ENCODE peak calls at places on chromosomes 2 and 18, in eight cellular contexts. One of them, this sample, is unnamed.
A peak's percentile ranks its signal among the peaks of the same experiment; 100 is the strongest.

GRCh38 chr2:70190086-70190412 is 770 bp downstream of the C2orf42 start:
- DNase-seq in right atrium auricular region: peak; percentile 61
- DNase-seq in CD8-positive, alpha-beta T cell: no peak
- DNase-seq in endothelial cell of umbilical vein: no peak
- DNase-seq in ascending aorta: no peak
- DNase-seq in thyroid gland: no peak
- DNase-seq in GM23338: peak; percentile 45
- DNase-seq in H9: no peak
- DNase-seq in this sample: no peak

GRCh38 chr2:9434484-9434883 is 11.0 kb downstream of the CPSF3 start:
- DNase-seq in CD8-positive, alpha-beta T cell: no peak
- DNase-seq in H9: no peak
- DNase-seq in endothelial cell of umbilical vein: no peak
- DNase-seq in GM23338: no peak
- DNase-seq in right atrium auricular region: no peak
- DNase-seq in thyroid gland: no peak
- DNase-seq in ascending aorta: no peak
- DNase-seq in this sample: no peak

GRCh38 chr18:70553961-70554325 is 265.1 kb downstream of the SOCS6 start:
- DNase-seq in ascending aorta: no peak
- DNase-seq in right atrium auricular region: no peak
- DNase-seq in GM23338: no peak
- DNase-seq in endothelial cell of umbilical vein: no peak
- DNase-seq in thyroid gland: no peak
- DNase-seq in CD8-positive, alpha-beta T cell: no peak
- DNase-seq in H9: no peak
- DNase-seq in this sample: no peak

GRCh38 chr2:26758790-26759321 is 5.2 kb upstream of the SLC35F6 start:
- DNase-seq in thyroid gland: no peak
- DNase-seq in endothelial cell of umbilical vein: no peak
- DNase-seq in H9: no peak
- DNase-seq in GM23338: no peak
- DNase-seq in ascending aorta: no peak
- DNase-seq in CD8-positive, alpha-beta T cell: no peak
- DNase-seq in right atrium auricular region: no peak
- DNase-seq in this sample: no peak

GRCh38 chr2:233217892-233218377 is 33.5 kb upstream of the ATG16L1 start:
- DNase-seq in thyroid gland: no peak
- DNase-seq in H9: no peak
- DNase-seq in ascending aorta: no peak
- DNase-seq in GM23338: no peak
- DNase-seq in endothelial cell of umbilical vein: no peak
- DNase-seq in CD8-positive, alpha-beta T cell: no peak
- DNase-seq in right atrium auricular region: no peak
- DNase-seq in this sample: no peak

GRCh38 chr2:23926289-23926749 is 604 bp downstream of the ATAD2B start:
- DNase-seq in endothelial cell of umbilical vein: no peak
- DNase-seq in ascending aorta: no peak
- DNase-seq in H9: peak; percentile 46
- DNase-seq in right atrium auricular region: no peak
- DNase-seq in GM23338: peak; percentile 65
- DNase-seq in thyroid gland: peak; percentile 48
- DNase-seq in CD8-positive, alpha-beta T cell: no peak
- DNase-seq in this sample: no peak

GRCh38 chr2:54103454-54104314 is 11.7 kb upstream of the ACYP2 start:
- DNase-seq in endothelial cell of umbilical vein: peak; percentile 91
- DNase-seq in CD8-positive, alpha-beta T cell: no peak
- DNase-seq in thyroid gland: peak; percentile 69
- DNase-seq in H9: peak; percentile 80
- DNase-seq in GM23338: peak; percentile 78
- DNase-seq in ascending aorta: no peak
- DNase-seq in right atrium auricular region: no peak
- DNase-seq in this sample: peak; percentile 56

GRCh38 chr18:9068346-9068745 is 34.2 kb upstream of the NDUFV2 start:
- DNase-seq in right atrium auricular region: no peak
- DNase-seq in ascending aorta: no peak
- DNase-seq in endothelial cell of umbilical vein: no peak
- DNase-seq in CD8-positive, alpha-beta T cell: no peak
- DNase-seq in GM23338: no peak
- DNase-seq in H9: no peak
- DNase-seq in thyroid gland: no peak
- DNase-seq in this sample: no peak

GRCh38 chr2:152098033-152098797 is 629 bp downstream of the CACNB4 start:
- DNase-seq in thyroid gland: peak; percentile 24
- DNase-seq in H9: peak; percentile 59
- DNase-seq in ascending aorta: no peak
- DNase-seq in right atrium auricular region: no peak
- DNase-seq in endothelial cell of umbilical vein: no peak
- DNase-seq in GM23338: peak; percentile 57
- DNase-seq in CD8-positive, alpha-beta T cell: no peak
- DNase-seq in this sample: no peak

GRCh38 chr18:22789600-22789999 is 143.5 kb upstream of the RBBP8 start:
- DNase-seq in right atrium auricular region: no peak
- DNase-seq in thyroid gland: no peak
- DNase-seq in CD8-positive, alpha-beta T cell: no peak
- DNase-seq in H9: no peak
- DNase-seq in GM23338: no peak
- DNase-seq in ascending aorta: no peak
- DNase-seq in endothelial cell of umbilical vein: no peak
- DNase-seq in this sample: no peak

GRCh38 chr2:130836501-130837174 is at the start of gene ARHGEF4:
- DNase-seq in endothelial cell of umbilical vein: no peak
- DNase-seq in GM23338: peak; percentile 83
- DNase-seq in right atrium auricular region: no peak
- DNase-seq in H9: peak; percentile 89
- DNase-seq in thyroid gland: peak; percentile 90
- DNase-seq in ascending aorta: no peak
- DNase-seq in CD8-positive, alpha-beta T cell: no peak
- DNase-seq in this sample: peak; percentile 54

GRCh38 chr2:159882069-159882468 is 84.1 kb upstream of the CD302 start:
- DNase-seq in right atrium auricular region: no peak
- DNase-seq in CD8-positive, alpha-beta T cell: no peak
- DNase-seq in endothelial cell of umbilical vein: no peak
- DNase-seq in GM23338: no peak
- DNase-seq in H9: no peak
- DNase-seq in ascending aorta: no peak
- DNase-seq in thyroid gland: no peak
- DNase-seq in this sample: no peak

GRCh38 chr18:79379931-79380815 is 15.6 kb upstream of the NFATC1 start:
- DNase-seq in H9: no peak
- DNase-seq in endothelial cell of umbilical vein: no peak
- DNase-seq in GM23338: no peak
- DNase-seq in CD8-positive, alpha-beta T cell: no peak
- DNase-seq in right atrium auricular region: no peak
- DNase-seq in ascending aorta: no peak
- DNase-seq in thyroid gland: no peak
- DNase-seq in this sample: no peak

GRCh38 chr2:234725528-234726264 is 226.1 kb upstream of the SH3BP4 start:
- DNase-seq in thyroid gland: no peak
- DNase-seq in CD8-positive, alpha-beta T cell: no peak
- DNase-seq in endothelial cell of umbilical vein: no peak
- DNase-seq in ascending aorta: no peak
- DNase-seq in GM23338: no peak
- DNase-seq in right atrium auricular region: no peak
- DNase-seq in H9: no peak
- DNase-seq in this sample: no peak

GRCh38 chr2:148640767-148641166 is 3.8 kb upstream of the EPC2 start:
- DNase-seq in thyroid gland: no peak
- DNase-seq in H9: no peak
- DNase-seq in CD8-positive, alpha-beta T cell: no peak
- DNase-seq in right atrium auricular region: no peak
- DNase-seq in ascending aorta: no peak
- DNase-seq in endothelial cell of umbilical vein: no peak
- DNase-seq in GM23338: peak; percentile 29
- DNase-seq in this sample: no peak

GRCh38 chr2:112891333-112891950 is 19.5 kb upstream of the IL37 start:
- DNase-seq in endothelial cell of umbilical vein: no peak
- DNase-seq in right atrium auricular region: no peak
- DNase-seq in H9: no peak
- DNase-seq in ascending aorta: no peak
- DNase-seq in CD8-positive, alpha-beta T cell: no peak
- DNase-seq in GM23338: no peak
- DNase-seq in thyroid gland: peak; percentile 81
- DNase-seq in this sample: no peak

GRCh38 chr2:191428141-191428540 is 182.9 kb downstream of the MYO1B start:
- DNase-seq in endothelial cell of umbilical vein: no peak
- DNase-seq in thyroid gland: no peak
- DNase-seq in ascending aorta: no peak
- DNase-seq in GM23338: no peak
- DNase-seq in right atrium auricular region: no peak
- DNase-seq in CD8-positive, alpha-beta T cell: no peak
- DNase-seq in H9: no peak
- DNase-seq in this sample: no peak

GRCh38 chr2:191318729-191319078 is 73.5 kb downstream of the MYO1B start:
- DNase-seq in right atrium auricular region: no peak
- DNase-seq in thyroid gland: no peak
- DNase-seq in H9: peak; percentile 68
- DNase-seq in endothelial cell of umbilical vein: no peak
- DNase-seq in CD8-positive, alpha-beta T cell: no peak
- DNase-seq in GM23338: peak; percentile 66
- DNase-seq in ascending aorta: no peak
- DNase-seq in this sample: no peak

DNA sequence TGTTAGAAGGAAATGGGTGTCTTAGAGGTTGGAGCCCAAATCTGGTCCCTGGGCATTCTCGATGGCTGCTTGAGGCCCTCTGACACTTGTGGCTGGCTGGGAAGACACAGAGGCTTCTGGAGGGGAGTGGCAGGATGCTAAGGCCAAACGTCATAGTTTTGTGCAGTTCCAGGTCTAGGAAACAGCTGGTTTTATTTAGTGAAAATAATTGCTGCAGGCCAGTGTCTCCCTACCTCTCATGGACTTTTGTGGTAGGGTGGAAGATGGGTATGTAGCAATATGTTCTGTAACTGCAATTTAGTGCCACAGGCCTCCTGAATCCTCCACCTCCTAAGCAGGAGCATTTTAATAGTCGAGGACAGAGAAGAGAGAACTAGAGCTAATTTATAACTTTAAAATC is 32.2 kb upstream of the SPRED2 start:
- DNase-seq in thyroid gland: no peak
- DNase-seq in CD8-positive, alpha-beta T cell: no peak
- DNase-seq in right atrium auricular region: no peak
- DNase-seq in endothelial cell of umbilical vein: no peak
- DNase-seq in GM23338: no peak
- DNase-seq in H9: no peak
- DNase-seq in ascending aorta: no peak
- DNase-seq in this sample: no peak
- TF ChIP-seq CTCF in thyroid gland: no peak
- TF ChIP-seq CTCF in CD8-positive, alpha-beta T cell: no peak
- TF ChIP-seq CTCF in right atrium auricular region: no peak
- TF ChIP-seq CTCF in endothelial cell of umbilical vein: no peak
- TF ChIP-seq CTCF in GM23338: no peak
- TF ChIP-seq CTCF in H9: no peak
- TF ChIP-seq CTCF in ascending aorta: no peak
- TF ChIP-seq CTCF in this sample: no peak

GRCh38 chr2:176152350-176153181 is 1.2 kb downstream of the HOXD4 start:
- DNase-seq in CD8-positive, alpha-beta T cell: no peak
- DNase-seq in right atrium auricular region: no peak
- DNase-seq in GM23338: peak; percentile 36
- DNase-seq in ascending aorta: no peak
- DNase-seq in H9: no peak
- DNase-seq in thyroid gland: no peak
- DNase-seq in endothelial cell of umbilical vein: no peak
- DNase-seq in this sample: no peak
- H3K27me3 ChIP-seq in CD8-positive, alpha-beta T cell: peaks cover 48% of the 10 kb centered on the region
- H3K27me3 ChIP-seq in right atrium auricular region: peaks cover 52% of the 10 kb centered on the region
- H3K27me3 ChIP-seq in GM23338: peaks cover 100% of the 10 kb centered on the region
- H3K27me3 ChIP-seq in ascending aorta: peaks cover 7% of the 10 kb centered on the region
- H3K27me3 ChIP-seq in H9: peaks cover 100% of the 10 kb centered on the region
- H3K27me3 ChIP-seq in thyroid gland: peaks cover 71% of the 10 kb centered on the region
- H3K27me3 ChIP-seq in endothelial cell of umbilical vein: no peaks in the 10 kb centered on the region
- H3K27me3 ChIP-seq in this sample: peaks cover 43% of the 10 kb centered on the region

GRCh38 chr2:48202863-48203642 is 296.8 kb upstream of the FBXO11 start:
- DNase-seq in right atrium auricular region: no peak
- DNase-seq in ascending aorta: no peak
- DNase-seq in H9: no peak
- DNase-seq in GM23338: no peak
- DNase-seq in endothelial cell of umbilical vein: no peak
- DNase-seq in thyroid gland: no peak
- DNase-seq in CD8-positive, alpha-beta T cell: no peak
- DNase-seq in this sample: no peak

GRCh38 chr2:48204750-48205136 is 298.4 kb upstream of the FBXO11 start:
- DNase-seq in H9: no peak
- DNase-seq in CD8-positive, alpha-beta T cell: no peak
- DNase-seq in GM23338: no peak
- DNase-seq in endothelial cell of umbilical vein: no peak
- DNase-seq in thyroid gland: no peak
- DNase-seq in ascending aorta: no peak
- DNase-seq in right atrium auricular region: no peak
- DNase-seq in this sample: no peak

GRCh38 chr2:48203668-48204067 is 297.4 kb upstream of the FBXO11 start:
- DNase-seq in ascending aorta: no peak
- DNase-seq in endothelial cell of umbilical vein: no peak
- DNase-seq in thyroid gland: no peak
- DNase-seq in right atrium auricular region: no peak
- DNase-seq in H9: no peak
- DNase-seq in GM23338: no peak
- DNase-seq in CD8-positive, alpha-beta T cell: no peak
- DNase-seq in this sample: no peak

GRCh38 chr2:48207201-48207641 is 300.9 kb upstream of the FBXO11 start:
- DNase-seq in endothelial cell of umbilical vein: no peak
- DNase-seq in H9: no peak
- DNase-seq in CD8-positive, alpha-beta T cell: no peak
- DNase-seq in thyroid gland: no peak
- DNase-seq in ascending aorta: no peak
- DNase-seq in GM23338: peak; percentile 56
- DNase-seq in right atrium auricular region: no peak
- DNase-seq in this sample: no peak

DNA sequence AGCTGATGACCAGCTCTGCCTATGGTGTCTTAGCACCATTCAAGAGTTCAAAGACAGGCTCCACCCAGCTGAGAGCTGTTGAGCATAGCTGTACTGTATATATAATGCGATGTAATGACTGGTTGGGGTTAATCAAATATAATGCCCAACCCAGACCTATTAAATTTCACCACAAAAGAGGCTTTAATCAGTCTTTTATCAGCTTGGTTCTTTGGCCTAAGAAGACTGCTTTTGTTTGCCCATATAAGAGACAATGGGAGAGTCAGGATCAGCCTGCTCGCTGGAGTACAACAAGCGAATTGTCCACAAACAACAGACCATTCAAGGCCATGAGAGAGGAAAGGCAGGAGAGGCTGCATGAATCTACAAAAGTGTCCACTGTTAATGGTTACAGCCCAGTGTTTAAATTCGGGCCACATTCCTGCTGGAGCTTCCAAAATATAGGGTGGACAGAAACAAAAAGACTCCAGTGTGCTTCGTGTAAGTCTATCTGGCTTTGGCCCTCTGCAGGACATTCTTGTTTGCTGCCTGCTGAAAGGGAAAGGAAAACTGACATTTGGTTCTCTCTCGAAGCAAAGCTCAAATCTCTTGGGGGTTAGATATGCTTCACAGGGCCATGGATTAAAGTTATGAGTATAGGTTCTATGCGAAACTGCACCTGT is 299.0 kb upstream of the FBXO11 start:
- DNase-seq in ascending aorta: no peak
- DNase-seq in H9: no peak
- DNase-seq in thyroid gland: no peak
- DNase-seq in right atrium auricular region: no peak
- DNase-seq in CD8-positive, alpha-beta T cell: no peak
- DNase-seq in endothelial cell of umbilical vein: no peak
- DNase-seq in GM23338: no peak
- DNase-seq in this sample: no peak
- TF ChIP-seq CTCF in ascending aorta: no peak
- TF ChIP-seq CTCF in H9: peak; percentile 38
- TF ChIP-seq CTCF in thyroid gland: no peak
- TF ChIP-seq CTCF in right atrium auricular region: no peak
- TF ChIP-seq CTCF in CD8-positive, alpha-beta T cell: no peak
- TF ChIP-seq CTCF in endothelial cell of umbilical vein: no peak
- TF ChIP-seq CTCF in GM23338: no peak
- TF ChIP-seq CTCF in this sample: no peak

GRCh38 chr2:64482243-64482642 is 28.3 kb downstream of the LGALSL start:
- DNase-seq in H9: no peak
- DNase-seq in GM23338: no peak
- DNase-seq in right atrium auricular region: no peak
- DNase-seq in ascending aorta: no peak
- DNase-seq in thyroid gland: no peak
- DNase-seq in endothelial cell of umbilical vein: no peak
- DNase-seq in CD8-positive, alpha-beta T cell: no peak
- DNase-seq in this sample: no peak
- H3K27me3 ChIP-seq in H9: no peaks in the 10 kb centered on the region
- H3K27me3 ChIP-seq in GM23338: no peaks in the 10 kb centered on the region
- H3K27me3 ChIP-seq in right atrium auricular region: no peaks in the 10 kb centered on the region
- H3K27me3 ChIP-seq in ascending aorta: no peaks in the 10 kb centered on the region
- H3K27me3 ChIP-seq in thyroid gland: no peaks in the 10 kb centered on the region
- H3K27me3 ChIP-seq in endothelial cell of umbilical vein: peaks cover 17% of the 10 kb centered on the region
- H3K27me3 ChIP-seq in CD8-positive, alpha-beta T cell: no peaks in the 10 kb centered on the region
- H3K27me3 ChIP-seq in this sample: no peaks in the 10 kb centered on the region

This sample was measured in lung.